ENCODE peak calls at places on chromosome 12, in five cellular contexts. U, V, S, B and Q are unnamed samples.

GRCh38 chr12:122412851-122413433 is 9.5 kb downstream of the CLIP1 start:
- DNase-seq in U (no peak), V (no peak), S (no peak), B (no peak), Q (no peak)

GRCh38 chr12:26124491-26125450 is at the start of gene BHLHE41:
- DNase-seq in U (peak; percentile 75), V (peak; percentile 71), S (peak; percentile 77), B (peak; percentile 93), Q (peak; percentile 92)

GRCh38 chr12:3704512-3705348 is 48.2 kb downstream of the CRACR2A start:
- DNase-seq in U (no peak), V (no peak), S (no peak), B (no peak), Q (no peak)

GRCh38 chr12:54879132-54879531 is 24.8 kb downstream of the MUCL1 start:
- DNase-seq in U (no peak), V (no peak), S (no peak), B (no peak), Q (no peak)

GRCh38 chr12:88750867-88751543 is 170.7 kb upstream of the KITLG start:
- DNase-seq in U (no peak), V (no peak), S (no peak), B (no peak), Q (no peak)

GRCh38 chr12:115227137-115227615 is 543.2 kb upstream of the TBX3 start:
- DNase-seq in U (no peak), V (peak; percentile 46), S (peak; percentile 87), B (peak; percentile 78), Q (no peak)

GRCh38 chr12:108933950-108934349 is 54.1 kb downstream of the DAO start:
- DNase-seq in U (no peak), V (no peak), S (no peak), B (no peak), Q (no peak)

GRCh38 chr12:53048780-53049401 is 974 bp upstream of the TNS2 start:
- DNase-seq in U (no peak), V (peak; percentile 55), S (no peak), B (peak; percentile 93), Q (peak; percentile 94)

GRCh38 chr12:64669270-64669842 is 59.1 kb downstream of the RASSF3 start:
- DNase-seq in U (peak; percentile 59), V (no peak), S (no peak), B (peak; percentile 78), Q (peak; percentile 77)

GRCh38 chr12:19927661-19928060 is 440.7 kb upstream of the PDE3A start:
- DNase-seq in U (no peak), V (no peak), S (no peak), B (no peak), Q (no peak)

GRCh38 chr12:43208627-43209026 is 343.4 kb downstream of the ADAMTS20 start:
- DNase-seq in U (no peak), V (no peak), S (no peak), B (no peak), Q (no peak)

GRCh38 chr12:47105914-47106674 is 26.3 kb upstream of the AMIGO2 start:
- DNase-seq in U (no peak), V (no peak), S (no peak), B (no peak), Q (no peak)
- H3K4me1 ChIP-seq in U (no peaks in the 10 kb centered on the region), V (no peaks in the 10 kb centered on the region), S (no peaks in the 10 kb centered on the region), B (peaks cover 7% of the 10 kb centered on the region), Q (no peaks in the 10 kb centered on the region)

GRCh38 chr12:57584690-57585089 is 6.3 kb upstream of the PIP4K2C start:
- DNase-seq in U (no peak), V (no peak), S (no peak), B (no peak), Q (no peak)
- TF ChIP-seq CTCF in U (no peak), V (no peak), S (no peak), B (no peak), Q (no peak)

DNA sequence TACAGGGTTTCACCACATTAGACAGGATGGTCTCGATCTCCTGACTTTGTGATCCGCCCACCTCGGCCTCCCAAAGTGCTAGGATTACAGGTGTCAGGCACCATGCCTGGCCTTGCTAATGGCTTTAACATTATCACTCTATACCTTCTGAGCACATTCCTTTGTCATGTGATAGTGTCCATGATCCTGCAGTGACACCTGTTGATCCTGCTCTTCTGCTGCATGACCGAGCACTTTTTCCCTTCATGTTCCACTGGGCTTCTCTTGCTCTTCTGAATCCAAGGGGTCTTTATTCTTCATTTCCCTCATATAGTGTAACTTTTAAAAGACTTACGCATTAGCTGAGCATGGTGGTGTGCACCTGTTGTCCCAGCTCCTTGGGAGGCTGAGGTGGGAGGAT is 11.6 kb downstream of the ZNF268 start:
- DNase-seq in U (no peak), V (no peak), S (no peak), B (no peak), Q (no peak)
- H3K4me3 ChIP-seq in U (no peak overlapping the region), V (no peak overlapping the region), S (no peak overlapping the region), B (peak overlapping the region; percentile 57), Q (no peak overlapping the region)

DNA sequence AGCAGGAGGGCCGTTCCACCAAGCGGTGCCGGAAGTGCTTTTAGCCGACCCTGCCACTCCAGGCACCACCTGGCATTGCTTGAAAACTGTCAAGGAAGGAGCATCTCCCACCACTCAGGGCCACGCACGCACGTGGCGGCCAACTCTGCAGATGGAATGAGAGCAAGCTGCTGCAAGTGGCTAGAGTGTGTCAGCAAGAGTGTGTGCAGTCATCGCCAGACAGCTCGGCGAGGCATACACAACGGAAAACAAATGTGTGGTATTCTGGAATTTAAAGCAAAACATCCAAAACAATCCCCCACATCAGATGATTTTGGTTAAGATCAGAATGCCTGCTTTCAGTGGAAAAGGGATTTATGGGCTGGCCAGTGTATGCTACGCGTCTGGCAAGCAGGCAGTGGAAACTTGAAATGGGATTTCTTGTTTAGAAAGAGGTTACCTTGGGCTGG is 11.2 kb downstream of the CD9 start:
- DNase-seq in U (no peak), V (no peak), S (no peak), B (no peak), Q (peak; percentile 81)
- H3K4me1 ChIP-seq in U (peaks cover 21% of the 10 kb centered on the region), V (peaks cover 8% of the 10 kb centered on the region), S (peaks cover 18% of the 10 kb centered on the region), B (peaks cover 8% of the 10 kb centered on the region), Q (peaks cover 99% of the 10 kb centered on the region)

DNA sequence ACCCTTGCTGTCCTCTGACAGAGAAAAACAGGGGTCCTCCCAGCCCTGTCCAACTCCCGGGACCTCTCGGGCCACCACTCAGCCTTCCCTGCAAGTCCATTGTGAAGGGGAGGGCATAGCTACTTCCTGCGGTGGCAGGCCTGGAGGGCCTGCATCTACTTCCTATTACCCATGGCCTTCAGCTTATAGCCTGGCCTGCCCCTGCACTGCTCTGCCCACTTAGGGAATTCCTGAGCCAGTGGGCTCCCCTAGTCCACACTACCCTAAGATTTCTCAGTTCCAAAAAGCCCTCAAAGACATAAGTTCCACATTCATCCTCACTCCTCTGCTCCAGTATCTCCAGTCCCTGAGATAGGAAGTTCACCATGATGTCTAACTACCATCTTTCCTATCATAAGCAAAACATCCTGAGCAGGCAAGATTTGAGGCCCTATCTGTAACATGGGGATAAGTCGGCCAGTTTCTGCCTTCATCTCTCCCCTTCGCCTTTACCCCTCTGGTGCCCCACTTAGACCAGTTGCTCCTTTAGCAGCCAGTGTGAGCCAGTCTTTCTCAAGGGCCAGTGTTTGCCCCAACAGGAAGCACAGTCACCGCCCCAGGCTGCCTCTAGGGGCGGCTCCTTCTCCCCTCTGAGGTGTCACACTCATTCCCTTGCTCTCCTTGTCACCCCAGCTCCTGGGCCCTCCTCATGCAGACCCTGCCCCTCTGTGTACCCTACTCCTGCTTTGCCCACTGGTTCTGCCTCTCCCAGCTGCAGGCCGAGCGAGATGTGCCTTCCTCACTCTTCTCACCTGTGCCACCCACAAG is 10.9 kb downstream of the HDAC7 start:
- DNase-seq in U (peak; percentile 58), V (no peak), S (no peak), B (peak; percentile 75), Q (no peak)
- TF ChIP-seq CTCF in U (peak; percentile 27), V (no peak), S (no peak), B (peak; percentile 51), Q (no peak)

GRCh38 chr12:49133014-49133413 is 1.8 kb upstream of the TUBA1B start:
- DNase-seq in U (no peak), V (no peak), S (no peak), B (no peak), Q (no peak)
- H3K4me3 ChIP-seq in U (no peak overlapping the region), V (no peak overlapping the region), S (no peak overlapping the region), B (peak overlapping the region; percentile 27), Q (no peak overlapping the region)

GRCh38 chr12:12798480-12798879 is 13.0 kb downstream of the APOLD1 start:
- DNase-seq in U (no peak), V (no peak), S (no peak), B (no peak), Q (no peak)
- H3K4me1 ChIP-seq in U (no peaks in the 10 kb centered on the region), V (peaks cover 20% of the 10 kb centered on the region), S (no peaks in the 10 kb centered on the region), B (peaks cover 3% of the 10 kb centered on the region), Q (no peaks in the 10 kb centered on the region)

DNA sequence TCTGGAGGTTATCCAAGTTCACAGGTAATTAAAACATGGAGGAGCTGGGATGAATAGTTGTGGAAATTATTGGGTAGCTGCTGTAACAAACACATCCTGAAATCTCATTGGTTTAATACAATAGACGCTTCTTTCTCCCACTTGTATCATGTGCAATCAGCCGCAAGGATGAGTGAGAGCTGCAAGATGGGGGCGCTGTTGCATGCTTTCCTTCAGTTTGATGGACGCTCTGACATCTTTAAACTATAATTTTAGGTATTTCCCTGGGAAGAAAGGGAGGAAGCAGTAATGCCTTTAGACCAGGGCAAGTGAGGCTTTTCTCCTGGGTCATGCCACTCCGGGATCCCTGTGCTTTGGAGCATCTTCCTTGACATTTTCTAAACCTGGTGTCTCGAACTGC is 178.7 kb downstream of the PAWR start:
- DNase-seq in U (no peak), V (peak; percentile 12), S (no peak), B (peak; percentile 89), Q (no peak)
- TF ChIP-seq CTCF in U (no peak), V (peak; percentile 11), S (no peak), B (peak; percentile 83), Q (no peak)